ENCODE peak calls at places on chromosomes 12 and 14, in four cellular contexts. One of them, this sample, is unnamed.

GRCh38 chr12:39441189-39441962 is 1.5 kb downstream of the KIF21A start:
- DNase-seq in GM12891: no peak
- DNase-seq in adrenal gland: no peak
- DNase-seq in A549: no peak
- DNase-seq in this sample: no peak

GRCh38 chr14:80434574-80435321 is 223.4 kb upstream of the DIO2 start:
- DNase-seq in A549: no peak
- DNase-seq in GM12891: no peak
- DNase-seq in adrenal gland: no peak
- DNase-seq in this sample: no peak

GRCh38 chr14:51638071-51638944 is 13.4 kb upstream of the FRMD6 start:
- DNase-seq in adrenal gland: no peak
- DNase-seq in GM12891: no peak
- DNase-seq in A549: peak
- DNase-seq in this sample: no peak

GRCh38 chr12:12086975-12087692 is 16.4 kb downstream of the BCL2L14 start:
- DNase-seq in GM12891: no peak
- DNase-seq in adrenal gland: no peak
- DNase-seq in A549: no peak
- DNase-seq in this sample: no peak

GRCh38 chr12:40054554-40055226 is 51.2 kb downstream of the SLC2A13 start:
- DNase-seq in A549: peak
- DNase-seq in GM12891: no peak
- DNase-seq in adrenal gland: peak
- DNase-seq in this sample: no peak

GRCh38 chr12:14768823-14769405 is 34.4 kb downstream of the WBP11 start:
- DNase-seq in A549: no peak
- DNase-seq in GM12891: no peak
- DNase-seq in adrenal gland: peak
- DNase-seq in this sample: peak

GRCh38 chr14:88140874-88141273 is 135.9 kb downstream of the GPR65 start:
- DNase-seq in A549: no peak
- DNase-seq in adrenal gland: no peak
- DNase-seq in GM12891: no peak
- DNase-seq in this sample: no peak

GRCh38 chr14:82757775-82758174 is 1224.1 kb upstream of the SEL1L start:
- DNase-seq in GM12891: no peak
- DNase-seq in A549: no peak
- DNase-seq in adrenal gland: no peak
- DNase-seq in this sample: no peak

GRCh38 chr14:65015391-65015790 is 28.7 kb downstream of the FNTB start:
- DNase-seq in adrenal gland: peak
- DNase-seq in A549: no peak
- DNase-seq in GM12891: no peak
- DNase-seq in this sample: no peak

GRCh38 chr12:5038781-5039311 is 4.8 kb upstream of the KCNA5 start:
- DNase-seq in A549: no peak
- DNase-seq in GM12891: no peak
- DNase-seq in adrenal gland: no peak
- DNase-seq in this sample: no peak

GRCh38 chr14:103527408-103528157 is 1.4 kb upstream of the TRMT61A start:
- DNase-seq in GM12891: no peak
- DNase-seq in adrenal gland: no peak
- DNase-seq in A549: no peak
- DNase-seq in this sample: no peak

GRCh38 chr14:61609143-61609851 is 86.0 kb upstream of the HIF1A start:
- DNase-seq in A549: no peak
- DNase-seq in GM12891: no peak
- DNase-seq in adrenal gland: peak
- DNase-seq in this sample: no peak

GRCh38 chr14:89384023-89384422 is 33.0 kb downstream of the FOXN3 start:
- DNase-seq in adrenal gland: peak
- DNase-seq in A549: no peak
- DNase-seq in GM12891: peak
- DNase-seq in this sample: no peak

GRCh38 chr14:98754343-98755025 is 517.5 kb downstream of the BCL11B start:
- DNase-seq in GM12891: no peak
- DNase-seq in A549: no peak
- DNase-seq in adrenal gland: no peak
- DNase-seq in this sample: no peak

GRCh38 chr14:105890474-105891220 is 364.3 kb downstream of the TMEM121 start:
- DNase-seq in GM12891: no peak
- DNase-seq in adrenal gland: peak
- DNase-seq in A549: no peak
- DNase-seq in this sample: no peak

GRCh38 chr12:48197967-48198618 is 5.0 kb downstream of the OR10AD1 start:
- DNase-seq in adrenal gland: peak
- DNase-seq in A549: peak
- DNase-seq in GM12891: peak
- DNase-seq in this sample: peak
- TF ChIP-seq POLR2A in adrenal gland: peak
- TF ChIP-seq POLR2A in A549: peak
- TF ChIP-seq POLR2A in GM12891: peak
- TF ChIP-seq POLR2A in this sample: peak

GRCh38 chr12:6965026-6965661 is 5.3 kb downstream of the PHB2 start:
- DNase-seq in GM12891: peak
- DNase-seq in adrenal gland: peak
- DNase-seq in A549: peak
- DNase-seq in this sample: peak
- TF ChIP-seq POLR2A in GM12891: peak
- TF ChIP-seq POLR2A in adrenal gland: peak
- TF ChIP-seq POLR2A in A549: no peak
- TF ChIP-seq POLR2A in this sample: peak

GRCh38 chr14:57390806-57391562 is 598 bp downstream of the NAA30 start:
- DNase-seq in A549: peak
- DNase-seq in GM12891: peak
- DNase-seq in adrenal gland: peak
- DNase-seq in this sample: peak

GRCh38 chr14:57389646-57390036 is 745 bp upstream of the NAA30 start:
- DNase-seq in adrenal gland: no peak
- DNase-seq in GM12891: no peak
- DNase-seq in A549: no peak
- DNase-seq in this sample: no peak

GRCh38 chr14:57388072-57388471 is 2.3 kb upstream of the NAA30 start:
- DNase-seq in GM12891: no peak
- DNase-seq in A549: no peak
- DNase-seq in adrenal gland: no peak
- DNase-seq in this sample: peak

GRCh38 chr14:57391609-57392195 is 1.3 kb downstream of the NAA30 start:
- DNase-seq in adrenal gland: no peak
- DNase-seq in A549: no peak
- DNase-seq in GM12891: no peak
- DNase-seq in this sample: peak

GRCh38 chr14:57390037-57390805 is at the start of gene NAA30:
- DNase-seq in adrenal gland: peak
- DNase-seq in GM12891: peak
- DNase-seq in A549: peak
- DNase-seq in this sample: peak
- TF ChIP-seq POLR2A in adrenal gland: peak
- TF ChIP-seq POLR2A in GM12891: peak
- TF ChIP-seq POLR2A in A549: peak
- TF ChIP-seq POLR2A in this sample: peak

GRCh38 chr12:58090685-58091084 is 149.3 kb downstream of the ATP23 start:
- DNase-seq in GM12891: no peak
- DNase-seq in A549: no peak
- DNase-seq in adrenal gland: no peak
- DNase-seq in this sample: no peak
- TF ChIP-seq POLR2A in GM12891: no peak
- TF ChIP-seq POLR2A in A549: no peak
- TF ChIP-seq POLR2A in adrenal gland: no peak
- TF ChIP-seq POLR2A in this sample: no peak

GRCh38 chr14:22803575-22803974 is 11.7 kb downstream of the SLC7A7 start:
- DNase-seq in A549: no peak
- DNase-seq in adrenal gland: no peak
- DNase-seq in GM12891: no peak
- DNase-seq in this sample: no peak
- TF ChIP-seq POLR2A in A549: no peak
- TF ChIP-seq POLR2A in adrenal gland: no peak
- TF ChIP-seq POLR2A in GM12891: peak
- TF ChIP-seq POLR2A in this sample: no peak

GRCh38 chr14:75714993-75715392 is 53.9 kb downstream of the TTLL5 start:
- DNase-seq in A549: no peak
- DNase-seq in adrenal gland: no peak
- DNase-seq in GM12891: no peak
- DNase-seq in this sample: no peak

GRCh38 chr14:75709207-75709812 is 48.3 kb downstream of the TTLL5 start:
- DNase-seq in adrenal gland: peak
- DNase-seq in A549: peak
- DNase-seq in GM12891: peak
- DNase-seq in this sample: peak

GRCh38 chr14:75715926-75716780 is 55.1 kb downstream of the TTLL5 start:
- DNase-seq in adrenal gland: no peak
- DNase-seq in GM12891: no peak
- DNase-seq in A549: no peak
- DNase-seq in this sample: no peak

GRCh38 chr14:75711796-75712211 is 50.8 kb downstream of the TTLL5 start:
- DNase-seq in A549: peak
- DNase-seq in GM12891: no peak
- DNase-seq in adrenal gland: peak
- DNase-seq in this sample: no peak

DNA sequence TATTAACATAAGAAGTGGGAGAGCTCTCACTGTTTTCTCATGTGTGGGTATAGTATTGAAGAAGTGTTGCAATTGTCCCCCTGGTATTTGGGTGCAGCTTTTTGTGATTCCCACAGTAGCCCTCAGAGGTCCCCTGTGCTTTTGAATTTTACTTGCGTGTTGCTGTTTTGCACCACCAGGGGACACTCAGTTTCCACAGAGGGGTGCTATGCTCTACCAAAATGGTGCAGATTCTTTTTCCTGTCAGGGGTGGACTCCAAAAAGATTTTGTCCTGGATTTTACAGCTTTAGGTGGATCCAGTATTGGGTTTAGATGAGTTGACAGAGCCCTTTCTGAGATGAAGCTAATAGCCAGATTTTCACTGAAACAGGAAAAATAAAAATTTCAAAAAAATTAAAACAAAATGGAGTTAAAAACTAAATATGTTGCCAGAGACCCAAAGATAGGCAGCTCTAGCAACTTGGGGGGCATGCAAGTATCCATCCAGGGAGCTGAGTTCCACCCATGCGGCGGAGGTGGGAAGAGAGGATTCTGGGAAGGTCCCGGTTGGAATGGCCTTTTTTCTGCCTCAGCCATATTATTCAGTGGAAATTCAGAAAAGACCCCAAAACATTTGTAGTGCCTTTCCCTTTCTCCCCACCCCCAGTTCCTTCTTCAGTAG is 50.2 kb downstream of the TTLL5 start:
- DNase-seq in A549: peak
- DNase-seq in adrenal gland: peak
- DNase-seq in GM12891: peak
- DNase-seq in this sample: peak
- TF ChIP-seq POLR2A in A549: no peak
- TF ChIP-seq POLR2A in adrenal gland: no peak
- TF ChIP-seq POLR2A in GM12891: no peak
- TF ChIP-seq POLR2A in this sample: no peak

DNA sequence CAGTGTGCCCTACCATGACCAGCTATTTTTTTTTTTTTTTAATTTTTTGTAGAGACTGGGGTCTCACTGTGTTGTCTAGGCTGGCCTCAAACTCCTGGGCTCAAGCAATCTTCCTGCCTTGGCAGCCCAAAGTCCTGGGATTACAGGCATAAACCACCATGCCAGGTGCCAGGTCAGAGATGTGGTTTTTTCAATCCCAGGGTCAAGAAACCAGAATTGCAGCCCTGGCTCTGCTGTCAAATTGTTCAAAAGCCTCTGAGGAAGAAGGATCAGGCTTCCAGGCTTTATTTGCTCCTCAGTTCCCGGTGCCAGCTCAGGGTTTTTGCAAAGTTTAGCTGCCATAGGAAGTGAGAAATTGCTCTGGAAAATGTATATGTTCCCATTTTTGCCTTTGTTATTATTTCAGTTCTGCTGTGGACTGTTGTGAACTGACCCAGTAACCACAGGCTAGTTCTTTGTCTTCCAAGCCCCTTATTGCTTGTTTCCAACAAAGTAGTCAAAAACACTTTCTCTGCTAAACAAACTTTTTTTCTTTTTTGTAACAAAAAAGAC is 28.7 kb downstream of the WNT5B start:
- DNase-seq in adrenal gland: no peak
- DNase-seq in A549: no peak
- DNase-seq in GM12891: no peak
- DNase-seq in this sample: no peak
- TF ChIP-seq POLR2A in adrenal gland: no peak
- TF ChIP-seq POLR2A in A549: no peak
- TF ChIP-seq POLR2A in GM12891: no peak
- TF ChIP-seq POLR2A in this sample: no peak

This sample was measured in erythroblast.